ENCODE peak calls at places on chromosomes 11 and 22, in ten cellular contexts. One of them, this sample, is unnamed.

GRCh38 chr11:107859459-107860239 is 1.1 kb upstream of the SLC35F2 start:
- DNase-seq in esophagus squamous epithelium: no peak
- DNase-seq in K562: no peak
- DNase-seq in Peyer's patch: peak; percentile 74
- DNase-seq in ovary: peak; percentile 15
- DNase-seq in heart left ventricle: no peak
- DNase-seq in body of pancreas: peak; percentile 38
- DNase-seq in adrenal gland: peak; percentile 36
- DNase-seq in suprapubic skin: no peak
- DNase-seq in right lobe of liver: peak; percentile 60
- DNase-seq in this sample: peak; percentile 87

GRCh38 chr22:49935561-49935960 is 17.1 kb downstream of the CRELD2 start:
- DNase-seq in esophagus squamous epithelium: no peak
- DNase-seq in K562: peak; percentile 59
- DNase-seq in Peyer's patch: no peak
- DNase-seq in ovary: no peak
- DNase-seq in heart left ventricle: no peak
- DNase-seq in body of pancreas: no peak
- DNase-seq in adrenal gland: peak; percentile 70
- DNase-seq in suprapubic skin: no peak
- DNase-seq in right lobe of liver: no peak
- DNase-seq in this sample: no peak

GRCh38 chr11:73389902-73390301 is 13.7 kb downstream of the RELT start:
- DNase-seq in esophagus squamous epithelium: no peak
- DNase-seq in K562: no peak
- DNase-seq in Peyer's patch: no peak
- DNase-seq in ovary: no peak
- DNase-seq in heart left ventricle: no peak
- DNase-seq in body of pancreas: no peak
- DNase-seq in adrenal gland: no peak
- DNase-seq in suprapubic skin: no peak
- DNase-seq in right lobe of liver: no peak
- DNase-seq in this sample: peak; percentile 34

GRCh38 chr11:17954395-17955252 is 58.2 kb downstream of the SERGEF start:
- DNase-seq in esophagus squamous epithelium: no peak
- DNase-seq in K562: no peak
- DNase-seq in Peyer's patch: no peak
- DNase-seq in ovary: no peak
- DNase-seq in heart left ventricle: no peak
- DNase-seq in body of pancreas: no peak
- DNase-seq in adrenal gland: no peak
- DNase-seq in suprapubic skin: no peak
- DNase-seq in right lobe of liver: peak; percentile 67
- DNase-seq in this sample: no peak

GRCh38 chr11:130668751-130669150 is 220.3 kb downstream of the ADAMTS15 start:
- DNase-seq in esophagus squamous epithelium: no peak
- DNase-seq in K562: no peak
- DNase-seq in Peyer's patch: no peak
- DNase-seq in ovary: no peak
- DNase-seq in heart left ventricle: no peak
- DNase-seq in body of pancreas: no peak
- DNase-seq in adrenal gland: no peak
- DNase-seq in suprapubic skin: no peak
- DNase-seq in right lobe of liver: no peak
- DNase-seq in this sample: no peak

GRCh38 chr11:32829680-32830412 is at the start of gene PRRG4:
- DNase-seq in esophagus squamous epithelium: no peak
- DNase-seq in K562: no peak
- DNase-seq in Peyer's patch: peak; percentile 75
- DNase-seq in ovary: no peak
- DNase-seq in heart left ventricle: peak; percentile 50
- DNase-seq in body of pancreas: peak; percentile 75
- DNase-seq in adrenal gland: peak; percentile 61
- DNase-seq in suprapubic skin: no peak
- DNase-seq in right lobe of liver: peak; percentile 90
- DNase-seq in this sample: peak; percentile 90

GRCh38 chr11:75351541-75352416 is at the start of gene ARRB1:
- DNase-seq in esophagus squamous epithelium: no peak
- DNase-seq in K562: peak; percentile 89
- DNase-seq in Peyer's patch: peak; percentile 84
- DNase-seq in ovary: peak; percentile 73
- DNase-seq in heart left ventricle: peak; percentile 71
- DNase-seq in body of pancreas: peak; percentile 69
- DNase-seq in adrenal gland: peak; percentile 60
- DNase-seq in suprapubic skin: no peak
- DNase-seq in right lobe of liver: peak; percentile 69
- DNase-seq in this sample: peak; percentile 89

GRCh38 chr11:129457321-129457720 is 81.7 kb downstream of the BARX2 start:
- DNase-seq in esophagus squamous epithelium: no peak
- DNase-seq in K562: no peak
- DNase-seq in Peyer's patch: no peak
- DNase-seq in ovary: no peak
- DNase-seq in heart left ventricle: no peak
- DNase-seq in body of pancreas: no peak
- DNase-seq in adrenal gland: no peak
- DNase-seq in suprapubic skin: no peak
- DNase-seq in right lobe of liver: no peak
- DNase-seq in this sample: no peak

DNA sequence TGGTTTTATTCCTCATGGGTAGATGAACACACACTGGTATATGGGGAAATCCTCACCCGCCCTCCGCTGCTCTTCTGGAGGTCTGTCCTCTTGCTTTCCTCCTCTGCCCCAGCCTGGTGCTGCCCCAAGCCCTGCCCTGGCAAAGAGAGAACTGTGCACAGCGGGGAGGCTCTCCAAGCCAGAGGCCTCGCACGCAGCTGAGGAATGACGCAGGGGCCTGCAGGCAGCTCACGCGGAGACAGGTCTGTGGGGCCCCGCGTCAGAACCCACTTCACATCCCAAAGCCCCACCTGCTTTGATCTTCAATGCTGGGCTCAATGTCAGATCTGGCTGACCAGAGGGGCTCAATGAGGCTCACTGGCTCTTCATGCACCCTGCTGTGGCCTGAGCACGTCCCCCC is 10.0 kb downstream of the GATD1 start:
- DNase-seq in esophagus squamous epithelium: no peak
- DNase-seq in K562: no peak
- DNase-seq in Peyer's patch: no peak
- DNase-seq in ovary: no peak
- DNase-seq in heart left ventricle: no peak
- DNase-seq in body of pancreas: no peak
- DNase-seq in adrenal gland: no peak
- DNase-seq in suprapubic skin: no peak
- DNase-seq in right lobe of liver: no peak
- DNase-seq in this sample: no peak
- TF ChIP-seq POLR2A in esophagus squamous epithelium: no peak
- TF ChIP-seq POLR2A in K562: peak; percentile 30
- TF ChIP-seq POLR2A in Peyer's patch: no peak
- TF ChIP-seq POLR2A in ovary: no peak
- TF ChIP-seq POLR2A in heart left ventricle: no peak
- TF ChIP-seq POLR2A in body of pancreas: no peak
- TF ChIP-seq POLR2A in adrenal gland: no peak
- TF ChIP-seq POLR2A in suprapubic skin: no peak
- TF ChIP-seq POLR2A in right lobe of liver: no peak
- TF ChIP-seq POLR2A in this sample: no peak

GRCh38 chr11:86621854-86622253 is 50.6 kb downstream of the ME3 start:
- DNase-seq in esophagus squamous epithelium: no peak
- DNase-seq in K562: no peak
- DNase-seq in Peyer's patch: no peak
- DNase-seq in ovary: no peak
- DNase-seq in heart left ventricle: no peak
- DNase-seq in body of pancreas: no peak
- DNase-seq in adrenal gland: no peak
- DNase-seq in suprapubic skin: no peak
- DNase-seq in right lobe of liver: no peak
- DNase-seq in this sample: no peak

GRCh38 chr11:86625544-86625943 is 46.9 kb downstream of the ME3 start:
- DNase-seq in esophagus squamous epithelium: no peak
- DNase-seq in K562: no peak
- DNase-seq in Peyer's patch: no peak
- DNase-seq in ovary: no peak
- DNase-seq in heart left ventricle: no peak
- DNase-seq in body of pancreas: no peak
- DNase-seq in adrenal gland: peak; percentile 67
- DNase-seq in suprapubic skin: no peak
- DNase-seq in right lobe of liver: no peak
- DNase-seq in this sample: no peak

GRCh38 chr11:86624366-86624765 is 48.0 kb downstream of the ME3 start:
- DNase-seq in esophagus squamous epithelium: no peak
- DNase-seq in K562: no peak
- DNase-seq in Peyer's patch: no peak
- DNase-seq in ovary: no peak
- DNase-seq in heart left ventricle: no peak
- DNase-seq in body of pancreas: no peak
- DNase-seq in adrenal gland: peak; percentile 43
- DNase-seq in suprapubic skin: no peak
- DNase-seq in right lobe of liver: no peak
- DNase-seq in this sample: no peak

GRCh38 chr11:86623041-86623621 is 49.3 kb downstream of the ME3 start:
- DNase-seq in esophagus squamous epithelium: no peak
- DNase-seq in K562: no peak
- DNase-seq in Peyer's patch: no peak
- DNase-seq in ovary: no peak
- DNase-seq in heart left ventricle: no peak
- DNase-seq in body of pancreas: no peak
- DNase-seq in adrenal gland: no peak
- DNase-seq in suprapubic skin: no peak
- DNase-seq in right lobe of liver: no peak
- DNase-seq in this sample: no peak

DNA sequence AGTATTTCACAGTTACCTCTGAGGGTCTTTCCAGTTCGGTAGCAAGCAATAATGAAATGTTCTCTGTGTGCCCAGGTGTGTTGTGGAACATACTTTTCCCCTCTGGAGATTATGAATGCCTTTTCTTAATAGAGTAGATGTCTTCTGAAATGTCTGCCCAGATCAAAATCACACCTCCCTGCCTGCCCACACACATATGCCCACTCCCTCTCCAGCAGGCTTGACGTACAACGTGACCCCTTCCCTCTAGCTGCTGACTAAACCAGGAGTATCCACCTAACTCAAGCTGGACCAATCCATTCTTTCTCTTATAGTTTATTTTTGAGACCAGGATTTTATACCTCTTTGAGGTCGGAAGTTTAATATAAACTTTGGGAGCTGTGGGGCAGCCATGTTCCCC is 48.7 kb downstream of the ME3 start:
- DNase-seq in esophagus squamous epithelium: no peak
- DNase-seq in K562: no peak
- DNase-seq in Peyer's patch: no peak
- DNase-seq in ovary: no peak
- DNase-seq in heart left ventricle: no peak
- DNase-seq in body of pancreas: no peak
- DNase-seq in adrenal gland: no peak
- DNase-seq in suprapubic skin: no peak
- DNase-seq in right lobe of liver: no peak
- DNase-seq in this sample: no peak
- H3K27ac ChIP-seq in esophagus squamous epithelium: no peak overlapping the region
- H3K27ac ChIP-seq in K562: no peak overlapping the region
- H3K27ac ChIP-seq in Peyer's patch: no peak overlapping the region
- H3K27ac ChIP-seq in ovary: no peak overlapping the region
- H3K27ac ChIP-seq in heart left ventricle: peak overlapping the region; percentile 36
- H3K27ac ChIP-seq in body of pancreas: no peak overlapping the region
- H3K27ac ChIP-seq in adrenal gland: no peak overlapping the region
- H3K27ac ChIP-seq in suprapubic skin: no peak overlapping the region
- H3K27ac ChIP-seq in right lobe of liver: no peak overlapping the region
- H3K27ac ChIP-seq in this sample: no peak overlapping the region

DNA sequence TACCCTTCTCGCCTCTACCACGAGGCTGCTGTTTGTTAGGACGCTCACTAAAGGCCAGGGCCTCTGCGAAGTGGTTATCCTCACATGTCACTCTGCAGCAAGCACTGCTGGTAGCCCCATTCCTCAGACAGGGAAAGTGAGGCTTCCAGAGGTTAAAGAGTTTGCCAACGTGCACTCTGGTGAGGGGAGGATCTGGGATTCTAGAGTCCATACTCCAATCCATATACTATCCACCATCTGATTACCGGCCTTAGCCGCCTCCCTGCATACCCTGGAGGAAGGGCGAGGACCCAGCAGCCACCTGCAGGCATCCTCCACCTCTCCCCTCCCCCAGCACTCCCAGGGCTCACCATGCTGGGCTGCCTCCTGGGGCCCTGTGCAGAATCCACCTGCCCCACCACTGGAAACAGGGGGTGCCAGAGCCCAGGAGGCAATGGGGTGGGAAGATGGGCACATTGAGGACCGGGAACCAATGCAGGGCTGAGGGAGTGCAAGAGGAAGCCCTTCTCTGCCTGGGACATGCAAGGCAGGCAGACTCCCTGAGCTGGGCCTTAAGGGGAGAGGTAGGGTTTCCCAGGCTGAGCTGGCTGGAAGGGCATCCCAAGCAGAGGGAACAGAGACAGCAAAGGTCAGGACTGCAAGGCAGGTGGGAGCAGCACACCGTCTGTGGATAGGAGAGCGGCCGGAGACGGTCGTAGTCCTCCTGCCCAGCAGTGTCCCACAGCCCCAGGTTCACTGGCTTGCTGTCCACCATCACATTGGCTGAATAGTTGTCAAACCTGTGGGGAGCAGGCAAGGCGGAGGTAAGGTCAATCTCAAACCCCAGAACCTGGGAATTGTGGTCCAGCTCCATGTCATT is 11.7 kb downstream of the RAC2 start:
- DNase-seq in esophagus squamous epithelium: no peak
- DNase-seq in K562: no peak
- DNase-seq in Peyer's patch: peak; percentile 45
- DNase-seq in ovary: no peak
- DNase-seq in heart left ventricle: no peak
- DNase-seq in body of pancreas: no peak
- DNase-seq in adrenal gland: no peak
- DNase-seq in suprapubic skin: no peak
- DNase-seq in right lobe of liver: no peak
- DNase-seq in this sample: peak; percentile 76
- H3K4me1 ChIP-seq in esophagus squamous epithelium: peaks cover 15% of the 10 kb centered on the region
- H3K4me1 ChIP-seq in K562: peaks cover 19% of the 10 kb centered on the region
- H3K4me1 ChIP-seq in Peyer's patch: peaks cover 64% of the 10 kb centered on the region
- H3K4me1 ChIP-seq in ovary: no peaks in the 10 kb centered on the region
- H3K4me1 ChIP-seq in heart left ventricle: no peaks in the 10 kb centered on the region
- H3K4me1 ChIP-seq in body of pancreas: peaks cover 15% of the 10 kb centered on the region
- H3K4me1 ChIP-seq in adrenal gland: peaks cover 14% of the 10 kb centered on the region
- H3K4me1 ChIP-seq in suprapubic skin: peaks cover 24% of the 10 kb centered on the region
- H3K4me1 ChIP-seq in right lobe of liver: no peaks in the 10 kb centered on the region
- H3K4me1 ChIP-seq in this sample: peaks cover 89% of the 10 kb centered on the region

GRCh38 chr11:67102664-67103063 is 16.4 kb upstream of the KDM2A start:
- DNase-seq in esophagus squamous epithelium: no peak
- DNase-seq in K562: no peak
- DNase-seq in Peyer's patch: no peak
- DNase-seq in ovary: no peak
- DNase-seq in heart left ventricle: no peak
- DNase-seq in body of pancreas: no peak
- DNase-seq in adrenal gland: no peak
- DNase-seq in suprapubic skin: no peak
- DNase-seq in right lobe of liver: no peak
- DNase-seq in this sample: no peak

GRCh38 chr11:67098799-67099198 is 20.3 kb upstream of the KDM2A start:
- DNase-seq in esophagus squamous epithelium: no peak
- DNase-seq in K562: no peak
- DNase-seq in Peyer's patch: no peak
- DNase-seq in ovary: no peak
- DNase-seq in heart left ventricle: no peak
- DNase-seq in body of pancreas: no peak
- DNase-seq in adrenal gland: no peak
- DNase-seq in suprapubic skin: no peak
- DNase-seq in right lobe of liver: no peak
- DNase-seq in this sample: no peak

GRCh38 chr11:67095214-67095507 is 23.9 kb upstream of the KDM2A start:
- DNase-seq in esophagus squamous epithelium: no peak
- DNase-seq in K562: no peak
- DNase-seq in Peyer's patch: no peak
- DNase-seq in ovary: no peak
- DNase-seq in heart left ventricle: no peak
- DNase-seq in body of pancreas: no peak
- DNase-seq in adrenal gland: no peak
- DNase-seq in suprapubic skin: no peak
- DNase-seq in right lobe of liver: no peak
- DNase-seq in this sample: no peak

GRCh38 chr11:67099841-67100324 is 19.2 kb upstream of the KDM2A start:
- DNase-seq in esophagus squamous epithelium: no peak
- DNase-seq in K562: no peak
- DNase-seq in Peyer's patch: no peak
- DNase-seq in ovary: no peak
- DNase-seq in heart left ventricle: no peak
- DNase-seq in body of pancreas: no peak
- DNase-seq in adrenal gland: no peak
- DNase-seq in suprapubic skin: no peak
- DNase-seq in right lobe of liver: no peak
- DNase-seq in this sample: no peak
- TF ChIP-seq POLR2A in esophagus squamous epithelium: no peak
- TF ChIP-seq POLR2A in K562: no peak
- TF ChIP-seq POLR2A in Peyer's patch: no peak
- TF ChIP-seq POLR2A in ovary: no peak
- TF ChIP-seq POLR2A in heart left ventricle: no peak
- TF ChIP-seq POLR2A in body of pancreas: no peak
- TF ChIP-seq POLR2A in adrenal gland: no peak
- TF ChIP-seq POLR2A in suprapubic skin: no peak
- TF ChIP-seq POLR2A in right lobe of liver: no peak
- TF ChIP-seq POLR2A in this sample: no peak

This sample was measured in spleen.